ENCODE peak calls at places on chromosomes 4 and X, in five cellular contexts. One of them, this sample, is unnamed.

GRCh38 chr4:108060164-108060563 is 70.5 kb downstream of the HADH start:
- DNase-seq in activated naive CD4-positive, alpha-beta T cell treated with anti-CD3 and anti-CD28 coated beads, Interleukin-2, amount 50 U/mL, for 72 hours: no peak
- DNase-seq in Caco-2: no peak
- DNase-seq in neural crest cell: no peak
- DNase-seq in HCEC 1CT: peak
- DNase-seq in this sample: peak

GRCh38 chrX:20378291-20378920 is 111.7 kb upstream of the RPS6KA3 start:
- DNase-seq in HCEC 1CT: peak
- DNase-seq in activated naive CD4-positive, alpha-beta T cell treated with anti-CD3 and anti-CD28 coated beads, Interleukin-2, amount 50 U/mL, for 72 hours: peak
- DNase-seq in neural crest cell: no peak
- DNase-seq in Caco-2: peak
- DNase-seq in this sample: peak

GRCh38 chrX:310621-311155 is 7.9 kb downstream of the GTPBP6 start:
- DNase-seq in HCEC 1CT: no peak
- DNase-seq in activated naive CD4-positive, alpha-beta T cell treated with anti-CD3 and anti-CD28 coated beads, Interleukin-2, amount 50 U/mL, for 72 hours: no peak
- DNase-seq in neural crest cell: no peak
- DNase-seq in Caco-2: no peak
- DNase-seq in this sample: no peak

GRCh38 chr4:2273221-2273620 is 11.3 kb upstream of the MXD4 start:
- DNase-seq in HCEC 1CT: no peak
- DNase-seq in neural crest cell: no peak
- DNase-seq in Caco-2: no peak
- DNase-seq in activated naive CD4-positive, alpha-beta T cell treated with anti-CD3 and anti-CD28 coated beads, Interleukin-2, amount 50 U/mL, for 72 hours: no peak
- DNase-seq in this sample: no peak

GRCh38 chr4:100540156-100540555 is 22.3 kb upstream of the EMCN start:
- DNase-seq in neural crest cell: no peak
- DNase-seq in Caco-2: no peak
- DNase-seq in HCEC 1CT: no peak
- DNase-seq in activated naive CD4-positive, alpha-beta T cell treated with anti-CD3 and anti-CD28 coated beads, Interleukin-2, amount 50 U/mL, for 72 hours: no peak
- DNase-seq in this sample: no peak

GRCh38 chr4:124121511-124121934 is 591.0 kb downstream of the ANKRD50 start:
- DNase-seq in HCEC 1CT: no peak
- DNase-seq in activated naive CD4-positive, alpha-beta T cell treated with anti-CD3 and anti-CD28 coated beads, Interleukin-2, amount 50 U/mL, for 72 hours: no peak
- DNase-seq in neural crest cell: no peak
- DNase-seq in Caco-2: no peak
- DNase-seq in this sample: peak

GRCh38 chr4:184807797-184808718 is 17.7 kb downstream of the ACSL1 start:
- DNase-seq in neural crest cell: peak
- DNase-seq in Caco-2: no peak
- DNase-seq in HCEC 1CT: peak
- DNase-seq in activated naive CD4-positive, alpha-beta T cell treated with anti-CD3 and anti-CD28 coated beads, Interleukin-2, amount 50 U/mL, for 72 hours: no peak
- DNase-seq in this sample: peak

GRCh38 chrX:34734383-34734782 is 77.3 kb upstream of the TMEM47 start:
- DNase-seq in HCEC 1CT: peak
- DNase-seq in activated naive CD4-positive, alpha-beta T cell treated with anti-CD3 and anti-CD28 coated beads, Interleukin-2, amount 50 U/mL, for 72 hours: no peak
- DNase-seq in neural crest cell: no peak
- DNase-seq in Caco-2: no peak
- DNase-seq in this sample: no peak

GRCh38 chr4:30881985-30882384 is 161.8 kb downstream of the PCDH7 start:
- DNase-seq in Caco-2: no peak
- DNase-seq in neural crest cell: no peak
- DNase-seq in activated naive CD4-positive, alpha-beta T cell treated with anti-CD3 and anti-CD28 coated beads, Interleukin-2, amount 50 U/mL, for 72 hours: no peak
- DNase-seq in HCEC 1CT: no peak
- DNase-seq in this sample: no peak